ENCODE peak calls at places on chromosomes 5 and 9, in seven cellular contexts. H, Q, L, E, S, V and Y are unnamed samples.

GRCh38 chr5:160922311-160922710 is 70.3 kb upstream of the ATP10B start:
- DNase-seq in H (no peak), Q (no peak), L (no peak), E (no peak), S (no peak), V (no peak), Y (no peak)

GRCh38 chr5:157449011-157449723 is 10.8 kb upstream of the NIPAL4 start:
- DNase-seq in H (no peak), Q (no peak), L (no peak), E (no peak), S (peak; percentile 61), V (no peak), Y (no peak)

GRCh38 chr5:174991807-174992308 is 267.5 kb downstream of the MSX2 start:
- DNase-seq in H (no peak), Q (no peak), L (no peak), E (no peak), S (no peak), V (no peak), Y (no peak)

GRCh38 chr5:95022967-95023695 is 261.8 kb downstream of the MCTP1 start:
- DNase-seq in H (no peak), Q (no peak), L (no peak), E (no peak), S (no peak), V (peak; percentile 58), Y (no peak)

GRCh38 chr9:36976371-36977030 is 57.6 kb downstream of the PAX5 start:
- DNase-seq in H (no peak), Q (no peak), L (no peak), E (no peak), S (no peak), V (peak; percentile 81), Y (no peak)

GRCh38 chr9:135604437-135605237 is 34.7 kb downstream of the GLT6D1 start:
- DNase-seq in H (no peak), Q (no peak), L (no peak), E (no peak), S (no peak), V (no peak), Y (no peak)

GRCh38 chr9:131997779-131998178 is 81.9 kb downstream of the MED27 start:
- DNase-seq in H (no peak), Q (no peak), L (no peak), E (no peak), S (peak; percentile 15), V (no peak), Y (no peak)

GRCh38 chr9:22008662-22009562 is at the start of gene CDKN2B:
- DNase-seq in H (peak; percentile 48), Q (peak; percentile 99), L (no peak), E (peak; percentile 94), S (peak; percentile 80), V (peak; percentile 97), Y (peak; percentile 49)

GRCh38 chr9:95634581-95634980 is 117.8 kb upstream of the PTCH1 start:
- DNase-seq in H (no peak), Q (no peak), L (no peak), E (no peak), S (no peak), V (no peak), Y (no peak)

GRCh38 chr5:52989781-52990530 is 804 bp downstream of the ITGA2 start:
- DNase-seq in H (peak; percentile 5), Q (peak; percentile 44), L (no peak), E (peak; percentile 2), S (peak; percentile 38), V (peak; percentile 69), Y (no peak)

GRCh38 chr9:113302792-113303418 is at the start of gene RNF183:
- DNase-seq in H (no peak), Q (no peak), L (no peak), E (no peak), S (no peak), V (no peak), Y (no peak)

GRCh38 chr5:912356-913091 is 19.8 kb downstream of the TRIP13 start:
- DNase-seq in H (no peak), Q (no peak), L (no peak), E (no peak), S (no peak), V (peak; percentile 99), Y (peak; percentile 11)

GRCh38 chr9:120080781-120081180 is 499.2 kb downstream of the CDK5RAP2 start:
- DNase-seq in H (no peak), Q (no peak), L (no peak), E (no peak), S (no peak), V (no peak), Y (no peak)

GRCh38 chr9:38018964-38019602 is 49.9 kb downstream of the SHB start:
- DNase-seq in H (no peak), Q (no peak), L (no peak), E (no peak), S (peak; percentile 39), V (peak; percentile 91), Y (no peak)

GRCh38 chr5:151221574-151221973 is 2.3 kb downstream of the CCDC69 start:
- DNase-seq in H (no peak), Q (no peak), L (no peak), E (no peak), S (no peak), V (peak; percentile 68), Y (no peak)